ENCODE peak calls at places on chromosome 21, in four cellular contexts. C, J, N and X are unnamed samples.

GRCh38 chr21:25639922-25640670 is 1.0 kb downstream of the JAM2 start:
- DNase-seq in N (peak; percentile 11), C (no peak), J (peak; percentile 38), X (no peak)

GRCh38 chr21:28427356-28428022 is 565.2 kb downstream of the LTN1 start:
- DNase-seq in C (no peak), J (no peak), N (no peak), X (no peak)

GRCh38 chr21:46622226-46622625 is 13.2 kb upstream of the PRMT2 start:
- DNase-seq in N (no peak), C (no peak), J (peak; percentile 42), X (no peak)

GRCh38 chr21:22421416-22422190 is 1423.4 kb downstream of the NCAM2 start:
- DNase-seq in C (no peak), N (no peak), J (no peak), X (no peak)

GRCh38 chr21:45586289-45586858 is 44.1 kb upstream of the SLC19A1 start:
- DNase-seq in N (no peak), J (no peak), C (no peak), X (no peak)

GRCh38 chr21:42990251-42990650 is 15.9 kb downstream of the PKNOX1 start:
- DNase-seq in C (no peak), N (no peak), J (no peak), X (no peak)

GRCh38 chr21:42461185-42461520 is 34.9 kb downstream of the RSPH1 start:
- DNase-seq in J (no peak), C (no peak), N (no peak), X (no peak)

GRCh38 chr21:45768741-45769049 is 125.2 kb downstream of the PCBP3 start:
- DNase-seq in N (no peak), J (no peak), C (no peak), X (no peak)

GRCh38 chr21:23960769-23961168 is 1646.5 kb downstream of the MRPL39 start:
- DNase-seq in J (no peak), C (no peak), N (no peak), X (no peak)

GRCh38 chr21:26490771-26491170 is 82.3 kb downstream of the CYYR1 start:
- DNase-seq in J (no peak), N (no peak), C (no peak), X (no peak)

GRCh38 chr21:43916691-43917514 is 51.9 kb downstream of the AGPAT3 start:
- DNase-seq in J (no peak), C (peak; percentile 52), N (no peak), X (peak; percentile 48)

GRCh38 chr21:41232055-41232454 is 64.1 kb downstream of the BACE2 start:
- DNase-seq in J (no peak), N (no peak), C (no peak), X (no peak)

GRCh38 chr21:33289199-33289819 is 23.1 kb downstream of the IL10RB start:
- DNase-seq in N (no peak), J (no peak), C (no peak), X (no peak)

GRCh38 chr21:42747267-42747701 is 93.9 kb downstream of the PDE9A start:
- DNase-seq in N (no peak), C (no peak), J (no peak), X (no peak)

GRCh38 chr21:42570362-42570761 is 56.7 kb downstream of the SLC37A1 start:
- DNase-seq in J (no peak), N (no peak), C (no peak), X (no peak)

GRCh38 chr21:38766987-38767722 is 38.6 kb upstream of the ETS2 start:
- DNase-seq in C (peak; percentile 11), J (no peak), N (peak; percentile 45), X (peak; percentile 1)

GRCh38 chr21:31967334-31967733 is 94.5 kb downstream of the HUNK start:
- DNase-seq in N (no peak), C (no peak), J (no peak), X (no peak)

GRCh38 chr21:36518883-36519492 is 39.1 kb upstream of the CLDN14 start:
- DNase-seq in C (no peak), N (no peak), J (no peak), X (no peak)

GRCh38 chr21:41283211-41283818 is 33.3 kb upstream of the FAM3B start:
- DNase-seq in J (no peak), N (peak; percentile 64), C (no peak), X (peak; percentile 10)